ENCODE peak calls at places on chromosomes 4 and X, in five cellular contexts. H, O, V, B and P are unnamed samples.

GRCh38 chrX:103773445-103773844 is 3.2 kb upstream of the PLP1 start:
- DNase-seq in H (no peak), B (no peak), O (no peak), V (no peak), P (no peak)

GRCh38 chr4:15378055-15378454 is 49.8 kb upstream of the C1QTNF7 start:
- DNase-seq in V (no peak), O (no peak), H (no peak), B (no peak), P (no peak)

GRCh38 chrX:148043456-148043855 is 62.3 kb downstream of the FMR1NB start:
- DNase-seq in V (no peak), H (no peak), B (no peak), O (no peak), P (no peak)

GRCh38 chrX:56764153-56764974 is 35.3 kb downstream of the NBDY start:
- DNase-seq in V (peak; percentile 41), B (no peak), O (peak; percentile 46), H (peak; percentile 59), P (peak; percentile 54)

GRCh38 chr4:119300072-119300387 is 21.9 kb downstream of the FABP2 start:
- DNase-seq in H (peak; percentile 21), O (peak; percentile 11), V (peak; percentile 54), B (peak; percentile 9), P (no peak)

GRCh38 chr4:142383800-142384470 is 462.2 kb downstream of the INPP4B start:
- DNase-seq in V (no peak), O (no peak), B (no peak), H (no peak), P (no peak)

GRCh38 chrX:10577863-10578262 is 42.5 kb downstream of the MID1 start:
- DNase-seq in H (no peak), V (no peak), B (no peak), O (no peak), P (no peak)

GRCh38 chr4:8547108-8547911 is 32.9 kb upstream of the GPR78 start:
- DNase-seq in H (no peak), B (no peak), O (no peak), V (no peak), P (peak; percentile 43)

GRCh38 chr4:128775916-128776315 is 33.6 kb upstream of the JADE1 start:
- DNase-seq in H (no peak), B (no peak), O (no peak), V (no peak), P (no peak)

GRCh38 chrX:39729834-39730670 is 367.7 kb downstream of the BCOR start:
- DNase-seq in V (no peak), O (no peak), H (no peak), B (no peak), P (no peak)